ENCODE peak calls at places on chromosomes 5 and 9, in six cellular contexts. J, C, X, W, D and I are unnamed samples.

GRCh38 chr5:81245871-81246235 is 12.7 kb downstream of the CKMT2 start:
- DNase-seq in J (no peak), W (no peak), C (no peak), X (no peak), D (no peak), I (no peak)

GRCh38 chr9:78369644-78370219 is 72.8 kb downstream of the PSAT1 start:
- DNase-seq in X (peak), C (peak), D (peak), J (peak), W (peak), I (peak)

GRCh38 chr9:122445155-122445749 is 32.5 kb downstream of the OR1J1 start:
- DNase-seq in D (no peak), X (no peak), W (no peak), C (peak), J (no peak), I (no peak)

GRCh38 chr9:96618209-96619108 is 1.2 kb downstream of the CDC14B start:
- DNase-seq in J (peak), C (peak), W (peak), D (no peak), X (peak), I (no peak)

GRCh38 chr5:13478831-13479465 is 465.5 kb downstream of the DNAH5 start:
- DNase-seq in X (no peak), D (no peak), W (peak), C (peak), J (peak), I (peak)

GRCh38 chr9:96317335-96317980 is 15.5 kb upstream of the HSD17B3 start:
- DNase-seq in W (peak), C (peak), D (peak), X (peak), J (peak), I (peak)

GRCh38 chr5:135326296-135327240 is 72.5 kb downstream of the MACROH2A1 start:
- DNase-seq in W (no peak), C (no peak), D (no peak), X (no peak), J (no peak), I (no peak)

GRCh38 chr5:58266402-58266801 is 193.5 kb downstream of the PLK2 start:
- DNase-seq in C (no peak), W (no peak), X (no peak), J (no peak), D (no peak), I (no peak)

GRCh38 chr5:107289030-107289714 is 381.6 kb downstream of the EFNA5 start:
- DNase-seq in J (no peak), D (no peak), X (no peak), W (no peak), C (no peak), I (no peak)

GRCh38 chr9:16834817-16835216 is 35.7 kb downstream of the BNC2 start:
- DNase-seq in D (no peak), W (no peak), C (no peak), J (no peak), X (no peak), I (no peak)

GRCh38 chr9:89729954-89730530 is 125.2 kb downstream of the GADD45G start:
- DNase-seq in X (no peak), J (no peak), C (no peak), D (no peak), W (no peak), I (no peak)

GRCh38 chr5:137609122-137609521 is 110.0 kb upstream of the SPOCK1 start:
- DNase-seq in C (peak), J (no peak), W (no peak), X (no peak), D (no peak), I (no peak)

GRCh38 chr9:132903574-132904495 is 25.1 kb downstream of the SPACA9 start:
- DNase-seq in D (no peak), J (no peak), X (no peak), W (no peak), C (no peak), I (no peak)

GRCh38 chr9:83646500-83647239 is 23.7 kb downstream of the IDNK start:
- DNase-seq in X (no peak), D (no peak), C (no peak), J (no peak), W (no peak), I (no peak)